ENCODE peak calls at places on chromosomes 11 and 22, in eight cellular contexts. X is CD8-positive, alpha-beta T cell; R is neuronal stem cell; B is colonic mucosa; O is aorta; H is GM23338; U is tibial nerve; D is heart right ventricle. T is an unnamed sample. For H3K27me3, the result is how much of the 10 kb centered on the place peaks cover.

GRCh38 chr11:76371170-76371569 is 9.8 kb downstream of the THAP12 start:
- DNase-seq in R (no peak), O (no peak), X (no peak), D (no peak), B (no peak), H (no peak), U (no peak), T (no peak)

GRCh38 chr11:45252134-45252856 is 33.8 kb downstream of the SYT13 start:
- DNase-seq in O (peak), U (no peak), B (peak), H (peak), R (peak), X (peak), D (peak), T (no peak)

GRCh38 chr11:87405843-87406242 is 368.1 kb downstream of the TMEM135 start:
- DNase-seq in O (peak), B (no peak), D (no peak), R (no peak), X (no peak), U (no peak), H (no peak), T (no peak)

GRCh38 chr11:71248656-71249055 is 3.7 kb downstream of the SHANK2 start:
- DNase-seq in X (no peak), R (no peak), B (no peak), U (no peak), H (no peak), O (peak), D (no peak), T (no peak)

GRCh38 chr11:18650859-18651557 is 16.9 kb upstream of the SPTY2D1 start:
- DNase-seq in R (peak), X (peak), H (peak), B (peak), O (no peak), U (no peak), D (no peak), T (peak)

GRCh38 chr11:15327786-15328231 is 213.1 kb downstream of the INSC start:
- DNase-seq in D (peak), X (no peak), O (no peak), H (peak), B (peak), U (peak), R (peak), T (no peak)

GRCh38 chr22:20918663-20919220 is 1.5 kb downstream of the CRKL start:
- DNase-seq in O (peak), H (no peak), D (no peak), X (no peak), B (peak), U (no peak), R (no peak), T (no peak)

GRCh38 chr22:30561402-30562154 is 12.9 kb downstream of the GAL3ST1 start:
- DNase-seq in R (no peak), X (no peak), D (no peak), U (no peak), O (no peak), H (peak), B (no peak), T (no peak)

GRCh38 chr11:6468712-6469495 is 4.8 kb downstream of the TRIM3 start:
- DNase-seq in X (no peak), D (peak), O (peak), U (peak), H (peak), R (peak), B (peak), T (no peak)

GRCh38 chr11:119980431-119980830 is 157.5 kb downstream of the TRIM29 start:
- DNase-seq in H (no peak), R (no peak), D (no peak), O (no peak), U (no peak), B (no peak), X (no peak), T (no peak)

GRCh38 chr11:102680945-102681344 is 24.6 kb downstream of the MMP27 start:
- DNase-seq in O (no peak), D (no peak), U (no peak), H (no peak), R (no peak), B (no peak), X (no peak), T (no peak)

GRCh38 chr22:22999473-22999872 is 70.8 kb upstream of the GNAZ start:
- DNase-seq in U (no peak), O (no peak), D (no peak), R (no peak), B (no peak), H (no peak), X (no peak), T (no peak)

GRCh38 chr22:48959496-48959895 is 868.2 kb downstream of the BRD1 start:
- DNase-seq in D (no peak), O (peak), B (peak), R (no peak), U (no peak), X (no peak), H (no peak), T (no peak)

GRCh38 chr22:39658367-39658766 is 87.8 kb downstream of the CACNA1I start:
- DNase-seq in B (no peak), U (no peak), H (no peak), D (no peak), R (no peak), X (peak), O (no peak), T (peak)

GRCh38 chr22:19643448-19644313 is 70.6 kb upstream of the SEPTIN5 start:
- DNase-seq in X (no peak), B (no peak), H (no peak), D (no peak), U (no peak), R (no peak), O (peak), T (no peak)

GRCh38 chr11:3123761-3124733 is 41.1 kb downstream of the OSBPL5 start:
- DNase-seq in X (no peak), O (peak), B (peak), D (peak), U (peak), R (no peak), H (no peak), T (no peak)

GRCh38 chr11:125995313-125995712 is 49.5 kb downstream of the VSIG10L2 start:
- DNase-seq in R (no peak), U (no peak), D (no peak), O (no peak), H (no peak), X (no peak), B (no peak), T (no peak)

GRCh38 chr11:100094121-100094865 is 592.8 kb upstream of the ARHGAP42 start:
- DNase-seq in D (no peak), H (no peak), O (no peak), X (no peak), R (no peak), U (no peak), B (no peak), T (no peak)

GRCh38 chr11:10310301-10310841 is 5.5 kb downstream of the ADM start:
- DNase-seq in D (no peak), B (no peak), X (no peak), U (no peak), R (no peak), H (no peak), O (no peak), T (no peak)

GRCh38 chr11:68533945-68534344 is 73.4 kb downstream of the PPP6R3 start:
- DNase-seq in O (no peak), H (no peak), U (no peak), R (no peak), X (no peak), B (no peak), D (no peak), T (no peak)

GRCh38 chr11:30740071-30740470 is 153.9 kb upstream of the MPPED2 start:
- DNase-seq in H (no peak), O (no peak), D (no peak), X (no peak), R (no peak), B (no peak), U (no peak), T (no peak)

GRCh38 chr22:27814993-27815392 is 13.4 kb upstream of the MN1 start:
- DNase-seq in O (no peak), U (no peak), H (no peak), X (no peak), R (no peak), B (no peak), D (no peak), T (no peak)

GRCh38 chr11:60265373-60266214 is 14.9 kb upstream of the MS4A4A start:
- DNase-seq in O (no peak), X (no peak), R (peak), D (peak), U (no peak), B (peak), H (peak), T (no peak)

GRCh38 chr11:2301631-2302272 is at the start of the genes C11orf21 and TSPAN32:
- DNase-seq in O (peak), D (peak), R (no peak), U (no peak), X (peak), B (peak), H (no peak), T (peak)

GRCh38 chr11:108269583-108269982 is 46.7 kb downstream of the ATM start:
- DNase-seq in O (no peak), H (no peak), D (no peak), B (no peak), U (no peak), X (no peak), R (no peak), T (no peak)

GRCh38 chr22:38009000-38009806 is 24.8 kb upstream of the SOX10 start:
- DNase-seq in D (no peak), U (no peak), R (no peak), B (no peak), O (peak), H (no peak), X (no peak), T (no peak)

GRCh38 chr22:38014083-38014482 is 29.7 kb upstream of the SOX10 start:
- DNase-seq in H (no peak), X (no peak), O (no peak), U (no peak), B (no peak), R (no peak), D (no peak), T (no peak)

GRCh38 chr22:38016182-38017078 is 32.1 kb upstream of the SOX10 start:
- DNase-seq in H (peak), U (peak), R (peak), O (no peak), D (peak), B (peak), X (no peak), T (no peak)

GRCh38 chr22:38017272-38017920 is 33.0 kb upstream of the SOX10 start:
- DNase-seq in X (no peak), B (peak), D (peak), R (no peak), U (peak), H (no peak), O (peak), T (no peak)

GRCh38 chr22:38012604-38013072 is 28.3 kb upstream of the SOX10 start:
- DNase-seq in X (no peak), H (no peak), R (no peak), D (no peak), U (no peak), O (no peak), B (no peak), T (no peak)
- H3K27me3 ChIP-seq in X (under half), H (under half), R (under half), D (under half), U (under half), O (under half), B (under half), T (under half)

GRCh38 chr11:61607426-61607825 is 26.6 kb upstream of the SYT7 start:
- DNase-seq in U (no peak), X (no peak), O (no peak), D (no peak), H (no peak), R (no peak), B (no peak), T (no peak)
- H3K27me3 ChIP-seq in U (under half), X (under half), O (under half), D (under half), H (under half), R (under half), B (under half), T (under half)

GRCh38 chr11:128690746-128691091 is 3.2 kb upstream of the FLI1 start:
- DNase-seq in B (no peak), X (no peak), D (no peak), O (no peak), R (no peak), H (peak), U (no peak), T (no peak)
- H3K27me3 ChIP-seq in B (half or more), X (under half), D (under half), O (under half), R (half or more), H (half or more), U (under half), T (under half)

DNA sequence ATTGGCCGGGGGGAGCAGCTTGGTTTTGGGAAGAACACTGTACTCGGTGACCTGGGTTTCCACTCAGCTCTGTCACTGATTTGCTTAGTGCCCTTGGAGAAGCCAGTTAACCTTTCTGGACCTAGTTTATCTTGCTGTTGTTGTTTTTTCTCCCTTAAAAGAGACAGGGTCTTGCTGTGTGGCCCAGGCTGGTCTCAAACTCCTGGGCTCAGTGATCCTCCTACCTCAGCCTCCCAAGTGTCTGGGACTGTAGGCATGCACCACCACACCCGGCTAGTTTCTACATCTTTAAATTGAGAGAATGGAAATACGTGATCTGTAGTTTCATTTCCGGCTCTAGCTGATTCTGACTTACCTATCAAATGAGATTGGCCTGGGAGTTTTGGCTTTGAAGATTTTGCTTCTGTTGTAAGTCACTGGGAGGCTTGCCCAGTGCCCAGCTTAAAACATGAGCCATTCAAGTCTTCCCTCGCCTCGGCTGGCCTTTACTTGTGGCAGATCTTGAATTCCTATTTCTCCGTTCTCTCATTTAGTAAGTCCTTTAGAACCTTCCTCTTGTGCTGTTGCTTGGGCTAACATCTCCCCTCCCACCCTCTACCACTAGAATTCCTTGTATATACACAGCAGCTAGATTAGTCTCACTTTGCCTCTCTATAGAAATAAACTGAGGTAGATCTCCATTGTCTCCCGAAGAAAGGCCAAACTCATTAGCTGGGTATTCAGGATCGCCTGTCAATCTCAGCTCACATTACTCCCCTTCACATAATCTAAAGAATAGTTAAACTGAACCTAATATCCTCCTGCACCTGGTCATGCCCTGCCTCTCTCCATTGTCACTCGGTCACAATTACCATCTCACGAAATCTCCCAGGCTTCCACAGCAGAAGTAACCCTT is 87.7 kb upstream of the SLC25A18 start:
- DNase-seq in H (peak), R (peak), B (no peak), O (no peak), U (no peak), X (no peak), D (no peak), T (no peak)
- H3K27me3 ChIP-seq in H (under half), R (under half), B (under half), O (under half), U (under half), X (under half), D (under half), T (under half)

GRCh38 chr11:134414772-134415765 is 3.0 kb upstream of the B3GAT1 start:
- DNase-seq in B (no peak), D (no peak), X (no peak), R (no peak), H (no peak), O (peak), U (no peak), T (no peak)
- H3K27me3 ChIP-seq in B (under half), D (under half), X (under half), R (under half), H (under half), O (under half), U (under half), T (under half)

T was measured in effector memory CD4-positive, alpha-beta T cell.